ENCODE peak calls at places on chromosomes 16 and 17, in nine cellular contexts. D is A549, B is Panc1, H is HCT116, O is K562, S is GM23338, N is HepG2, F is SK-N-SH, P is GM12878. J is an unnamed sample.
A peak's percentile ranks its signal among the peaks of the same experiment; 100 is the strongest.

GRCh38 chr16:13977177-13977576 is 57.2 kb downstream of the ERCC4 start:
- DNase-seq in D (no peak), B (no peak), H (no peak), O (no peak), S (no peak), N (no peak), F (no peak), P (no peak), J (no peak)

GRCh38 chr17:68567035-68567434 is 34.1 kb downstream of the FAM20A start:
- DNase-seq in D (no peak), B (no peak), H (no peak), O (no peak), S (no peak), N (peak; percentile 71), F (no peak), P (no peak), J (no peak)

GRCh38 chr17:80956321-80957190 is 35.1 kb upstream of the CHMP6 start:
- DNase-seq in D (no peak), B (no peak), H (no peak), O (no peak), S (no peak), N (no peak), F (no peak), P (no peak), J (no peak)

GRCh38 chr16:86517652-86518258 is 7.4 kb downstream of the FOXF1 start:
- DNase-seq in D (peak; percentile 63), B (no peak), H (peak; percentile 51), O (peak; percentile 63), S (peak; percentile 80), N (peak; percentile 47), F (peak; percentile 81), P (no peak), J (peak; percentile 12)

GRCh38 chr16:89191033-89191900 is 9.1 kb downstream of the SLC22A31 start:
- DNase-seq in D (no peak), B (no peak), H (no peak), O (no peak), S (no peak), N (no peak), F (peak; percentile 40), P (no peak), J (no peak)

GRCh38 chr16:74291577-74292208 is 4.9 kb upstream of the PSMD7 start:
- DNase-seq in D (no peak), B (no peak), H (no peak), O (no peak), S (no peak), N (no peak), F (no peak), P (no peak), J (no peak)

GRCh38 chr17:63419949-63420867 is 25.9 kb downstream of the CYB561 start:
- DNase-seq in D (no peak), B (no peak), H (no peak), O (peak; percentile 83), S (no peak), N (no peak), F (no peak), P (no peak), J (no peak)

GRCh38 chr16:66254751-66255150 is 111.7 kb upstream of the CDH5 start:
- DNase-seq in D (no peak), B (no peak), H (no peak), O (no peak), S (no peak), N (no peak), F (no peak), P (no peak), J (no peak)

GRCh38 chr16:17578921-17579876 is 108.4 kb upstream of the XYLT1 start:
- DNase-seq in D (peak; percentile 50), B (peak; percentile 46), H (peak; percentile 59), O (peak; percentile 60), S (peak; percentile 97), N (peak; percentile 73), F (peak; percentile 66), P (peak; percentile 28), J (peak; percentile 64)

GRCh38 chr16:11020792-11021440 is 76.6 kb downstream of the CLEC16A start:
- DNase-seq in D (no peak), B (no peak), H (no peak), O (no peak), S (no peak), N (no peak), F (peak; percentile 71), P (no peak), J (no peak)

GRCh38 chr16:27980919-27981670 is 82.4 kb downstream of the GSG1L start:
- DNase-seq in D (no peak), B (no peak), H (no peak), O (no peak), S (no peak), N (no peak), F (peak; percentile 40), P (no peak), J (no peak)

GRCh38 chr17:68351395-68351794 is 60.1 kb downstream of the ARSG start:
- DNase-seq in D (peak; percentile 37), B (no peak), H (no peak), O (no peak), S (no peak), N (no peak), F (peak; percentile 77), P (no peak), J (no peak)

GRCh38 chr16:75236232-75236631 is 15.2 kb downstream of the BCAR1 start:
- DNase-seq in D (no peak), B (no peak), H (no peak), O (no peak), S (no peak), N (no peak), F (no peak), P (no peak), J (no peak)

GRCh38 chr16:2527784-2528100 is 3.5 kb downstream of the CEMP1 start:
- DNase-seq in D (no peak), B (no peak), H (no peak), O (no peak), S (no peak), N (no peak), F (no peak), P (no peak), J (no peak)

GRCh38 chr17:16419074-16419928 is 3.9 kb downstream of the TRPV2 start:
- DNase-seq in D (peak; percentile 58), B (no peak), H (no peak), O (peak; percentile 61), S (no peak), N (peak; percentile 54), F (peak; percentile 78), P (peak; percentile 59), J (no peak)

GRCh38 chr16:50778284-50779163 is 36.6 kb downstream of the CYLD start:
- DNase-seq in D (no peak), B (no peak), H (no peak), O (no peak), S (no peak), N (no peak), F (no peak), P (peak; percentile 12), J (no peak)

GRCh38 chr17:75849724-75850123 is 5.4 kb downstream of the WBP2 start:
- DNase-seq in D (no peak), B (no peak), H (no peak), O (peak; percentile 49), S (no peak), N (no peak), F (no peak), P (no peak), J (no peak)

GRCh38 chr17:61294777-61295176 is 104.9 kb upstream of the TBX2 start:
- DNase-seq in D (peak; percentile 72), B (no peak), H (peak; percentile 10), O (no peak), S (no peak), N (no peak), F (no peak), P (no peak), J (no peak)

GRCh38 chr17:50028207-50029120 is 27.4 kb upstream of the ITGA3 start:
- DNase-seq in D (peak; percentile 91), B (no peak), H (no peak), O (no peak), S (peak; percentile 83), N (no peak), F (peak; percentile 46), P (no peak), J (no peak)

DNA sequence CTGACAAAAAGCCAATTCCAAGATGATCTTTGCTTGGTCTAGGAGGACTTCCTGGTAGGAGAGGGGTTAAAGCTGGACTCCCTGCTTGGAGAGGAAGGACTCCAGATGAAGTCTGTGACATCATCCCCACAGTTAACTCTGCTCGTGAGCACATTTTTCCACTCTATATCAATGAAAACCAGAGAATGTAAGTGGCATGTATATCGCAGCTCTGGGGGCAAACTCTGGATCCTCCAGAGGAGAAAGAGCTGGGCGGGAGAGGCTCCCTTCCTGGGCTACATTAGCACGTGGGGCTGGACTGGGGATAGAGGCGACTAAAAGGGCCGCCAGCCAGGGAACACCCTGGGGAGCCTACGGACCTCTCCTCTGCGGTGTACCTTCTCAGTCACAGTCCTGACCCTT is 34.1 kb downstream of the HIC1 start:
- DNase-seq in D (no peak), B (no peak), H (no peak), O (peak; percentile 21), S (no peak), N (no peak), F (no peak), P (no peak), J (no peak)
- H3K4me3 ChIP-seq in D (no peak overlapping the region), B (no peak overlapping the region), H (no peak overlapping the region), O (no peak overlapping the region), S (no peak overlapping the region), N (no peak overlapping the region), F (peak overlapping the region; percentile 20), P (peak overlapping the region; percentile 16), J (no peak overlapping the region)

GRCh38 chr16:54282202-54282922 is 4.2 kb downstream of the IRX3 start:
- DNase-seq in D (peak; percentile 45), B (no peak), H (peak; percentile 15), O (peak; percentile 70), S (peak; percentile 81), N (no peak), F (peak; percentile 55), P (no peak), J (no peak)
- TF ChIP-seq REST in D (no peak), B (no peak), H (no peak), O (no peak), S (no peak), N (no peak), F (no peak), P (no peak), J (no peak)

GRCh38 chr17:29433551-29433950 is 43.4 kb downstream of the TAOK1 start:
- DNase-seq in D (no peak), B (no peak), H (no peak), O (no peak), S (peak; percentile 16), N (no peak), F (no peak), P (no peak), J (peak; percentile 3)
- H3K4me3 ChIP-seq in D (no peak overlapping the region), B (no peak overlapping the region), H (no peak overlapping the region), O (no peak overlapping the region), S (no peak overlapping the region), N (no peak overlapping the region), F (no peak overlapping the region), P (peak overlapping the region; percentile 59), J (no peak overlapping the region)

DNA sequence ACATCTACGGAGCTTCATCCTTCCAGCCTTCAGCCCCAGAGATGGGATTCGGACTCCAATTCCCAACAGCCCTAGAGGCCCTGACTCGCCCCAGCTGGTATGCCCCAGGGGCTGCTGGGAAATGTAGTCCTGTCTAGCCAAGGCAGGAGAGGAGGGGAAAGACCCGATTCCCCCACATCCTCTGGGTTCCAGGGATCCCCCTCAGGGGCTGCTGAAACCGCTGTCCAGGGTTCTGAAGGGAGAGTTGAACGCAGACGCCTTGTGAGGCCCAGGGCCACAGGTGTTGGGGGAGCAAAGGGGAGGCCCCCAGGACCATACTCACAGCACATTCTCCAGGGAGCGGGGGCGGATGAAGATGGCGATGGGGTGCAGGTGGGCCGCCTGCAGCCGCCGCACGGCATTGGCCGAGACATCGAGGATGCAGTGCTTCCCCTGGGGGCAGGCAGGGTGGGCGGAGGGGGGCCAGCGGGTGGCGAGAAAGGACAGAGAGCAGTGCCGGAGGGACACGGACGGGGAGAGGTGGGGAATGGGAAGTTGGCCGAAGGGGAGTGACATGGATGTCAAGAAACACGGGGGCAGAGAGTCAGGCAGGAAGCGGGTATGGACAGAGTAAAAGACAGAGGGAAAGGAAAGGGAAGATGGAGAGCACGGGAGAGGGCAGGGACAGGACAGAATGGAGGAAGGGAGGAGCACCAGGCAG is 12.6 kb upstream of the ASGR1 start:
- DNase-seq in D (peak; percentile 51), B (no peak), H (no peak), O (peak; percentile 47), S (peak; percentile 94), N (peak; percentile 50), F (peak; percentile 86), P (no peak), J (peak; percentile 5)
- TF ChIP-seq REST in D (peak; percentile 73), B (peak; percentile 70), H (no peak), O (no peak), S (peak; percentile 88), N (peak; percentile 91), F (peak; percentile 87), P (peak; percentile 79), J (peak; percentile 85)